ENCODE peak calls at places on chromosome 1, in four cellular contexts. One of them, this sample, is unnamed.

GRCh38 chr1:159171254-159171687 is at the start of gene CADM3:
- DNase-seq in EL: peak
- DNase-seq in NCI-H748 treated with DMSO at 0.1 percent for 48 hours: no peak
- DNase-seq in NCI-H1436: no peak
- DNase-seq in this sample: no peak

GRCh38 chr1:39178541-39179431 is 25.7 kb upstream of the MACF1 start:
- DNase-seq in EL: peak
- DNase-seq in NCI-H1436: no peak
- DNase-seq in NCI-H748 treated with DMSO at 0.1 percent for 48 hours: no peak
- DNase-seq in this sample: peak

GRCh38 chr1:110610084-110610483 is 3.9 kb upstream of the KCNA2 start:
- DNase-seq in NCI-H748 treated with DMSO at 0.1 percent for 48 hours: no peak
- DNase-seq in NCI-H1436: no peak
- DNase-seq in EL: no peak
- DNase-seq in this sample: no peak

GRCh38 chr1:195851804-195852203 is 756.4 kb downstream of the KCNT2 start:
- DNase-seq in EL: peak
- DNase-seq in NCI-H748 treated with DMSO at 0.1 percent for 48 hours: no peak
- DNase-seq in NCI-H1436: no peak
- DNase-seq in this sample: no peak

GRCh38 chr1:8941906-8942305 is 3.8 kb upstream of the CA6 start:
- DNase-seq in NCI-H748 treated with DMSO at 0.1 percent for 48 hours: no peak
- DNase-seq in EL: peak
- DNase-seq in NCI-H1436: no peak
- DNase-seq in this sample: peak

GRCh38 chr1:181111559-181111958 is 23.1 kb downstream of the IER5 start:
- DNase-seq in NCI-H748 treated with DMSO at 0.1 percent for 48 hours: no peak
- DNase-seq in NCI-H1436: no peak
- DNase-seq in EL: peak
- DNase-seq in this sample: no peak

GRCh38 chr1:15201849-15202551 is 45.0 kb upstream of the FHAD1 start:
- DNase-seq in NCI-H748 treated with DMSO at 0.1 percent for 48 hours: no peak
- DNase-seq in EL: no peak
- DNase-seq in NCI-H1436: no peak
- DNase-seq in this sample: no peak

GRCh38 chr1:232648316-232648715 is 18.4 kb upstream of the SIPA1L2 start:
- DNase-seq in NCI-H1436: no peak
- DNase-seq in EL: peak
- DNase-seq in NCI-H748 treated with DMSO at 0.1 percent for 48 hours: no peak
- DNase-seq in this sample: no peak

GRCh38 chr1:150006881-150007401 is 3.6 kb downstream of the OTUD7B start:
- DNase-seq in NCI-H748 treated with DMSO at 0.1 percent for 48 hours: no peak
- DNase-seq in NCI-H1436: no peak
- DNase-seq in EL: peak
- DNase-seq in this sample: peak

GRCh38 chr1:148318123-148318899 is 164.8 kb downstream of the PPIAL4G start:
- DNase-seq in EL: no peak
- DNase-seq in NCI-H748 treated with DMSO at 0.1 percent for 48 hours: no peak
- DNase-seq in NCI-H1436: no peak
- DNase-seq in this sample: no peak

GRCh38 chr1:182309631-182310351 is 81.8 kb downstream of the GLUL start:
- DNase-seq in NCI-H1436: no peak
- DNase-seq in NCI-H748 treated with DMSO at 0.1 percent for 48 hours: no peak
- DNase-seq in EL: no peak
- DNase-seq in this sample: no peak

GRCh38 chr1:155970531-155971167 is 7.7 kb downstream of the ARHGEF2 start:
- DNase-seq in NCI-H748 treated with DMSO at 0.1 percent for 48 hours: no peak
- DNase-seq in NCI-H1436: no peak
- DNase-seq in EL: peak
- DNase-seq in this sample: peak

GRCh38 chr1:77614037-77614436 is 68.4 kb downstream of the ZZZ3 start:
- DNase-seq in NCI-H748 treated with DMSO at 0.1 percent for 48 hours: no peak
- DNase-seq in EL: no peak
- DNase-seq in NCI-H1436: no peak
- DNase-seq in this sample: no peak

This sample was measured in RKO.